ENCODE peak calls at places on chromosome 5, in eight cellular contexts. E is GM20000; L is foreskin keratinocyte; S is psoas muscle; Q is IMR-90; B is cardiac fibroblast; Z is activated CD8-positive, alpha-beta T cell treated with anti-CD3 and anti-CD28 coated beads for 36 hours; H is endothelial cell. U is an unnamed sample.

GRCh38 chr5:125348221-125348692 is 601.8 kb upstream of the ZNF608 start:
- DNase-seq in E (no peak), L (no peak), S (peak), Q (no peak), B (peak), Z (no peak), H (no peak), U (peak)

GRCh38 chr5:172598251-172599203 is 42.5 kb upstream of the NEURL1B start:
- DNase-seq in E (no peak), L (no peak), S (no peak), Q (no peak), B (no peak), Z (no peak), H (no peak), U (no peak)

GRCh38 chr5:154683101-154683757 is 71.9 kb upstream of the LARP1 start:
- DNase-seq in E (no peak), L (no peak), S (no peak), Q (no peak), B (no peak), Z (no peak), H (no peak), U (no peak)

GRCh38 chr5:125117556-125117955 is 371.1 kb upstream of the ZNF608 start:
- DNase-seq in E (no peak), L (no peak), S (no peak), Q (peak), B (no peak), Z (no peak), H (no peak), U (no peak)

GRCh38 chr5:59293700-59294099 is 599.8 kb downstream of the PDE4D start:
- DNase-seq in E (no peak), L (no peak), S (no peak), Q (no peak), B (no peak), Z (peak), H (no peak), U (no peak)

GRCh38 chr5:93208156-93208895 is 372.7 kb downstream of the NR2F1-AS1 start:
- DNase-seq in E (no peak), L (no peak), S (no peak), Q (no peak), B (no peak), Z (no peak), H (no peak), U (no peak)

GRCh38 chr5:167699434-167699833 is 592.0 kb upstream of the WWC1 start:
- DNase-seq in E (no peak), L (peak), S (no peak), Q (peak), B (peak), Z (no peak), H (peak), U (no peak)

GRCh38 chr5:170612256-170612656 is 108.4 kb downstream of the KCNIP1 start:
- DNase-seq in E (no peak), L (no peak), S (no peak), Q (no peak), B (no peak), Z (no peak), H (no peak), U (no peak)

GRCh38 chr5:170809551-170809950 is 26.0 kb downstream of the GABRP start:
- DNase-seq in E (peak), L (peak), S (no peak), Q (peak), B (peak), Z (no peak), H (peak), U (no peak)

GRCh38 chr5:132100672-132101261 is 27.2 kb downstream of the CSF2 start:
- DNase-seq in E (no peak), L (no peak), S (no peak), Q (no peak), B (no peak), Z (peak), H (no peak), U (no peak)

GRCh38 chr5:176384991-176385390 is 3.4 kb downstream of the NOP16 start:
- DNase-seq in E (no peak), L (no peak), S (no peak), Q (no peak), B (no peak), Z (no peak), H (no peak), U (no peak)

GRCh38 chr5:107129051-107129450 is 541.7 kb downstream of the EFNA5 start:
- DNase-seq in E (no peak), L (no peak), S (no peak), Q (peak), B (peak), Z (no peak), H (no peak), U (no peak)

GRCh38 chr5:28414619-28415018 is 1376.2 kb upstream of the CDH9 start:
- DNase-seq in E (no peak), L (peak), S (no peak), Q (no peak), B (no peak), Z (no peak), H (no peak), U (no peak)

GRCh38 chr5:1468247-1468612 is 23.0 kb upstream of the SLC6A3 start:
- DNase-seq in E (no peak), L (no peak), S (no peak), Q (no peak), B (peak), Z (peak), H (peak), U (no peak)

GRCh38 chr5:144794922-144795321 is 624.2 kb downstream of the KCTD16 start:
- DNase-seq in E (no peak), L (no peak), S (no peak), Q (peak), B (peak), Z (no peak), H (no peak), U (no peak)

GRCh38 chr5:151751091-151751490 is 7.3 kb downstream of the ATOX1 start:
- DNase-seq in E (no peak), L (no peak), S (no peak), Q (peak), B (peak), Z (no peak), H (no peak), U (no peak)

GRCh38 chr5:172163346-172163745 is 24.7 kb downstream of the STK10 start:
- DNase-seq in E (no peak), L (no peak), S (peak), Q (peak), B (peak), Z (no peak), H (no peak), U (peak)

GRCh38 chr5:38926121-38926520 is 80.3 kb downstream of the OSMR start:
- DNase-seq in E (no peak), L (no peak), S (no peak), Q (peak), B (peak), Z (no peak), H (no peak), U (no peak)

GRCh38 chr5:83368317-83368716 is 103.2 kb upstream of the VCAN start:
- DNase-seq in E (no peak), L (peak), S (peak), Q (peak), B (peak), Z (no peak), H (no peak), U (no peak)

GRCh38 chr5:8829322-8830029 is 716.4 kb downstream of the SEMA5A start:
- DNase-seq in E (no peak), L (peak), S (no peak), Q (peak), B (peak), Z (no peak), H (no peak), U (no peak)

GRCh38 chr5:169103586-169104174 is 197.3 kb downstream of the SLIT3 start:
- DNase-seq in E (no peak), L (no peak), S (no peak), Q (no peak), B (no peak), Z (no peak), H (no peak), U (no peak)

GRCh38 chr5:157578079-157578780 is 2.7 kb upstream of the ADAM19 start:
- DNase-seq in E (no peak), L (no peak), S (no peak), Q (no peak), B (no peak), Z (no peak), H (no peak), U (no peak)

DNA sequence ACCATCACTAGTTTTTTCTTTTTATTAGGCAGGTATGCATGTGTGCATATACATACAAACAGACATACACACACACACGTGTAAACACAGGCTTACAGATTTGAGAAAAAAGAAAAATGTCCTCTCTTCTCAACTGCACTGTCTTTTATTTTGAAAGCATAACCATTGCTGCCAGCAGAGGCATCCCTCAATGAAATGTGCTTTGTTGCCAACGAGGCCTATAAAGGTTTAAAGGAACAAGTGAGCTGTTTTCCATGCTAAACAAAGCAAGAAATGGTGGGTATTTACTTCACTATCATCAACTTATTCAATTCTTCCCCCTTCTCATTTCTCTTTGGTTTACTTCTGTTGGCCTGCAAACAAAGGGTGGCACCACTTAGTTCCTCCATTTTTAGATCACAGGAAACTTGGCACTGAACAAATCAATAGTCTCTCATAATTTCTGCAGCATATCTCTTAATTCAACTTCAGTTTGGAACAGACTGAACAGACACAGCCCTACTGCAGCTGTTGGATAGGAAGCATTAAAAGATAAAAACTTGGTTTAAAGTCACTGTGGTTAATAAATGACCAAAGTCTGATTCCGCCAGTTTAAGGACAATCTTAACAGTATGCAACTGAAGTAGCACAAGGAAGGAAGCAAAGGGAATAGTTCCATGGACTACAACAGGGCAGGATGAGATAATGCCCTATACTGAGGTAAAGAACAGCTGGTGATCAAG is 21.8 kb downstream of the TTC33 start:
- DNase-seq in E (no peak), L (no peak), S (no peak), Q (no peak), B (no peak), Z (no peak), H (no peak), U (no peak)
- TF ChIP-seq CTCF in E (no peak), L (no peak), S (no peak), Q (no peak), B (no peak), Z (no peak), H (no peak), U (no peak)

GRCh38 chr5:78886650-78887230 is 98.4 kb downstream of the ARSB start:
- DNase-seq in E (no peak), L (no peak), S (no peak), Q (peak), B (peak), Z (no peak), H (no peak), U (no peak)
- TF ChIP-seq CTCF in E (peak), L (peak), S (peak), Q (peak), B (peak), Z (peak), H (peak), U (peak)

GRCh38 chr5:163350083-163350482 is 87.3 kb upstream of the CCNG1 start:
- DNase-seq in E (no peak), L (no peak), S (no peak), Q (no peak), B (peak), Z (no peak), H (no peak), U (no peak)
- TF ChIP-seq CTCF in E (no peak), L (no peak), S (no peak), Q (no peak), B (peak), Z (no peak), H (peak), U (no peak)

GRCh38 chr5:103674739-103675138 is 112.2 kb upstream of the NUDT12 start:
- DNase-seq in E (no peak), L (no peak), S (no peak), Q (peak), B (peak), Z (no peak), H (no peak), U (no peak)
- TF ChIP-seq CTCF in E (no peak), L (no peak), S (no peak), Q (no peak), B (no peak), Z (no peak), H (no peak), U (no peak)

GRCh38 chr5:14869286-14870164 is 2.1 kb downstream of the ANKH start:
- DNase-seq in E (no peak), L (no peak), S (no peak), Q (no peak), B (no peak), Z (peak), H (no peak), U (no peak)

GRCh38 chr5:14871084-14871572 is 450 bp downstream of the ANKH start:
- DNase-seq in E (peak), L (no peak), S (peak), Q (no peak), B (no peak), Z (peak), H (no peak), U (peak)

GRCh38 chr5:14871573-14872069 is at the start of gene ANKH:
- DNase-seq in E (peak), L (no peak), S (peak), Q (peak), B (peak), Z (peak), H (peak), U (peak)

GRCh38 chr5:14868771-14869170 is 2.8 kb downstream of the ANKH start:
- DNase-seq in E (no peak), L (no peak), S (no peak), Q (no peak), B (no peak), Z (no peak), H (no peak), U (no peak)

DNA sequence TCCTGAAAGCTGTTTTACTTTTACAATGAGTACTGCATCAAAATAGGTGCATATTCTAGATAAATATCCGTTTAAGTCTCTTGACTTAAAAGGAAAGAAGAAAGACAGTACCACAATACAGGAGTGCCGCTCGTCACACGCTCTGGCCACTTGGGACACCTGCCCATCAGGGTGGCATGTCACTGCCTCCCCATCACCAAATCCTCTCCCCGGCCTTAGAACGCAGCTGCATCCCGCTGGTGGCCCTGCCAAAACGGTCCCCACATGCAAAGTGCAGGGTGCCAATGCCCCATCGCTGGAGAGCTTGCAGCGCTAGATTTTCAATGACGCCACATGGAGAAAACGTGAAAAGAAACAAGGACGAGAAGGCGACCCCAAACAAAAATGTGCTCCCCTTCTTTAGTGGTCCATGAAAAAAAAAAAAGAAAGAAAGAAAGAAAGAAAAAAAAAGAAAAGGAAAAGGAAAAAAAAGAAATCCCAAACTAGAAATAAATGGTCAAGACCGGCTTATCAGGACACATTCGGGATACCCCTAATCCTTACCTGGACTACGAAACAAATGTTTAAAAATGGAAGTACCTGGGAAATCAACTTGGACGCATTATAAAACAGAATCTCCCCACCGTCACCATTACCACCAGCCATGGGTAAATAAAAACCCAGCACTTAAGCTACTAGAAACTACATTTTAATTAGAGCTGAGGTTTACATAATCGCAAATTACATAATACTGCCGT is 1.1 kb downstream of the ANKH start:
- DNase-seq in E (no peak), L (no peak), S (peak), Q (no peak), B (no peak), Z (peak), H (peak), U (peak)
- TF ChIP-seq CTCF in E (no peak), L (no peak), S (peak), Q (no peak), B (no peak), Z (no peak), H (no peak), U (peak)

DNA sequence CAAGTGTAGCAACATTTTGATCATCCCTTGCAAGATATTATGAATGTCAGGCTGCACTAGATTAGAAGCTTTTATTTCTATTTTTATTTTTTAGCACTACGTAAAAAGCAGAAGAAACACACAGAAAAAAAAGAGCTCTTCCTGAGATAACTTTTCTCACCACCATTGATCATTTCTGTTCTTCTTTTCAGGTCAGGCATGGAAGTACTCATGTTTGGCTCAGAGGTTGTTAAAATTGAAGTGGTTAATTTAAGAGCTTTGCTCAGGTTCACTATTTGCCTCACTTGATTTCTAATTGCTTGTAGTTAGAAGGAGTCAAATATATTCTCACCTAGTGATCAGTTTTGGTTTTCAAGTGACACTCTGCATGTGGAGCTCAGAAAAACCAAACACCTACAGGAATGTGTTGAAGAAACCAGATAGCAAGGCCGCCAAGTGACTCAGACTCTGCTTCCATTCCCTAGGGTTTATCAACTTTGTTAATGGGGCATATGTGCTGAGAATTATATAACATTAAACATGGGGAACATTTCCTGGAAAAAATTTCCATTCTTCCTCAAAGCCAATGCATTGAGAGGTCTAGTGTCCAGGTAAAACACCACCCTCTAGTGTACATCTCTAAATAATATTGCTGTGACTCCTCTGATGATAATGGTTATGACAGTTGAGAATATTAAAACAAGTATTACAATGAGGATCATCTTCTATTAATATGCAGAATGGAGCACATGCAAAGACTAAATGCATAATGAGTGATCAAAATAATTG is 679.7 kb downstream of the CETN3 start:
- DNase-seq in E (no peak), L (peak), S (no peak), Q (no peak), B (peak), Z (no peak), H (no peak), U (no peak)
- TF ChIP-seq CTCF in E (no peak), L (peak), S (peak), Q (no peak), B (no peak), Z (no peak), H (no peak), U (no peak)

DNA sequence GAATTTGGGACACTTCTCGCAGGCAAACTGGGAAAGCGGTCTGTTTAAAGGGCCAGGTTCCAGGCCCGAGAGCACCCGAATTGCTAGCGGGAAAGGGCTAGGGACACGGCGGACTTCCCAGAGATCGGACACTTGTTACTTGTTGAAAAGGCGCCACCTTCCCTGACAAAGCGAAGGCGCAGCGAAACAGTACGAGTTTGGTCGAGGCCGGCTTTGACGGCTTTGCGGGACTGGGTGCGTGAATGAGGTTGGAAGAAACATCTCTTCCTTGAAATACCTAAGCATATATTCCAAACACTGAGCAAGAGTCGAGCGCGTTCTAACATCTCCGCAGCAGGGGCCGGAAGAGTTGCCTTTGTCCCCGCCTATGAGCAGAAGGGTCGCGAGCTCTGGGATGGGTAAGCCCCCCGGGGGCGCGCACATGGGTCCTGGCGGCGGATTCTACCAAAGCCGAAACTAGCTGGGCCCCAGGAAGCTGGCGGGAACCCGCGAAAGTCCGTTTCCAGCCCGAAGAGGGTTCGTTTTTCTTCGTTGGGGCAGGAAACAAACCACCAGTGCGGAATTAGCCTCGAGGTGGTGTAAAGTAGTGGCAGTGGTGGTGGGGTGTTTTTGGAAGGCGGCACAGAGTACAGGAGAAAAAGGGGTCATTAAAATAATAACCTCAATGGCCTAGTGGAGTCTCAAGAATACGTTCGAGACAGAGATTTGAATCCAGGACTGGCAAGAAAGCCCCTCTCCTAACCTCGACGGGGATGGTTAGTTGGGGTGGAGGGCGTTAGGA is 1.5 kb downstream of the GDNF start:
- DNase-seq in E (peak), L (no peak), S (no peak), Q (peak), B (peak), Z (no peak), H (peak), U (no peak)
- TF ChIP-seq CTCF in E (no peak), L (peak), S (no peak), Q (peak), B (peak), Z (no peak), H (no peak), U (peak)

GRCh38 chr5:44935262-44935661 is 126.5 kb downstream of the MRPS30 start:
- DNase-seq in E (no peak), L (no peak), S (no peak), Q (no peak), B (no peak), Z (no peak), H (peak), U (no peak)
- TF ChIP-seq CTCF in E (no peak), L (no peak), S (no peak), Q (no peak), B (no peak), Z (no peak), H (no peak), U (no peak)